ENCODE peak calls at places on chromosome 19, in eight cellular contexts. One of them, this sample, is unnamed.

GRCh38 chr19:7534531-7534980 is 961 bp upstream of the PNPLA6 start:
- DNase-seq in RWPE1: peak; percentile 61
- DNase-seq in glutamatergic neuron: peak; percentile 65
- DNase-seq in ecto neural progenitor cell: peak; percentile 82
- DNase-seq in ascending aorta: peak; percentile 59
- DNase-seq in fibroblast of lung: peak; percentile 88
- DNase-seq in epithelial cell of esophagus: peak; percentile 59
- DNase-seq in mucosa of descending colon: no peak
- DNase-seq in this sample: no peak

GRCh38 chr19:43546581-43546980 is 13.6 kb downstream of the ZNF575 start:
- DNase-seq in ascending aorta: no peak
- DNase-seq in glutamatergic neuron: no peak
- DNase-seq in mucosa of descending colon: no peak
- DNase-seq in ecto neural progenitor cell: no peak
- DNase-seq in epithelial cell of esophagus: no peak
- DNase-seq in RWPE1: no peak
- DNase-seq in fibroblast of lung: no peak
- DNase-seq in this sample: no peak

GRCh38 chr19:11581740-11582139 is 4.3 kb upstream of the ACP5 start:
- DNase-seq in ascending aorta: no peak
- DNase-seq in ecto neural progenitor cell: no peak
- DNase-seq in RWPE1: no peak
- DNase-seq in mucosa of descending colon: no peak
- DNase-seq in glutamatergic neuron: no peak
- DNase-seq in epithelial cell of esophagus: no peak
- DNase-seq in fibroblast of lung: peak; percentile 44
- DNase-seq in this sample: no peak

GRCh38 chr19:2358548-2359173 is 1.4 kb upstream of the TMPRSS9 start:
- DNase-seq in ecto neural progenitor cell: no peak
- DNase-seq in ascending aorta: no peak
- DNase-seq in mucosa of descending colon: peak; percentile 52
- DNase-seq in RWPE1: no peak
- DNase-seq in epithelial cell of esophagus: no peak
- DNase-seq in fibroblast of lung: no peak
- DNase-seq in glutamatergic neuron: no peak
- DNase-seq in this sample: no peak

GRCh38 chr19:32532233-32532632 is 48.8 kb upstream of the PDCD5 start:
- DNase-seq in mucosa of descending colon: no peak
- DNase-seq in RWPE1: no peak
- DNase-seq in epithelial cell of esophagus: no peak
- DNase-seq in glutamatergic neuron: no peak
- DNase-seq in fibroblast of lung: no peak
- DNase-seq in ecto neural progenitor cell: no peak
- DNase-seq in ascending aorta: no peak
- DNase-seq in this sample: no peak

GRCh38 chr19:48681127-48681470 is 8.3 kb upstream of the NTN5 start:
- DNase-seq in mucosa of descending colon: no peak
- DNase-seq in epithelial cell of esophagus: no peak
- DNase-seq in glutamatergic neuron: no peak
- DNase-seq in ascending aorta: no peak
- DNase-seq in fibroblast of lung: peak; percentile 92
- DNase-seq in ecto neural progenitor cell: no peak
- DNase-seq in RWPE1: no peak
- DNase-seq in this sample: no peak

GRCh38 chr19:6318772-6319171 is 14.6 kb downstream of the ACER1 start:
- DNase-seq in fibroblast of lung: peak; percentile 41
- DNase-seq in mucosa of descending colon: no peak
- DNase-seq in RWPE1: peak; percentile 45
- DNase-seq in ascending aorta: no peak
- DNase-seq in ecto neural progenitor cell: no peak
- DNase-seq in epithelial cell of esophagus: peak; percentile 38
- DNase-seq in glutamatergic neuron: no peak
- DNase-seq in this sample: no peak

GRCh38 chr19:42114412-42114811 is 17.8 kb downstream of the POU2F2 start:
- DNase-seq in mucosa of descending colon: no peak
- DNase-seq in glutamatergic neuron: peak; percentile 86
- DNase-seq in ascending aorta: no peak
- DNase-seq in RWPE1: no peak
- DNase-seq in fibroblast of lung: no peak
- DNase-seq in epithelial cell of esophagus: no peak
- DNase-seq in ecto neural progenitor cell: no peak
- DNase-seq in this sample: no peak

GRCh38 chr19:18029617-18030338 is 21.8 kb downstream of the ARRDC2 start:
- DNase-seq in fibroblast of lung: no peak
- DNase-seq in ecto neural progenitor cell: no peak
- DNase-seq in mucosa of descending colon: peak; percentile 62
- DNase-seq in glutamatergic neuron: no peak
- DNase-seq in RWPE1: no peak
- DNase-seq in ascending aorta: no peak
- DNase-seq in epithelial cell of esophagus: peak; percentile 50
- DNase-seq in this sample: no peak

GRCh38 chr19:33005440-33005839 is 33.4 kb downstream of the FAAP24 start:
- DNase-seq in ecto neural progenitor cell: no peak
- DNase-seq in epithelial cell of esophagus: peak; percentile 70
- DNase-seq in mucosa of descending colon: no peak
- DNase-seq in RWPE1: peak; percentile 12
- DNase-seq in ascending aorta: no peak
- DNase-seq in fibroblast of lung: no peak
- DNase-seq in glutamatergic neuron: no peak
- DNase-seq in this sample: no peak

This sample was measured in T-helper 17 cell.